ENCODE peak calls at places on chromosomes 5 and 9, in six cellular contexts. T is PC-3, V is uterus, D is cardiac muscle cell, S is AG04450, C is tibial artery. L is an unnamed sample.

GRCh38 chr5:30959238-30959637 is 234.2 kb upstream of the CDH6 start:
- DNase-seq in T (peak; percentile 37), V (no peak), D (no peak), S (no peak), C (no peak), L (no peak)

GRCh38 chr5:126449751-126450271 is 26.6 kb downstream of the GRAMD2B start:
- DNase-seq in T (peak; percentile 70), V (peak; percentile 46), D (peak; percentile 23), S (no peak), C (no peak), L (no peak)

GRCh38 chr5:1017056-1017455 is 8.5 kb downstream of the NKD2 start:
- DNase-seq in T (no peak), V (no peak), D (no peak), S (no peak), C (no peak), L (no peak)

GRCh38 chr5:154206291-154206690 is 15.8 kb downstream of the GALNT10 start:
- DNase-seq in T (no peak), V (no peak), D (no peak), S (no peak), C (no peak), L (no peak)

GRCh38 chr9:99114846-99115500 is 10.1 kb downstream of the TGFBR1 start:
- DNase-seq in T (no peak), V (no peak), D (no peak), S (no peak), C (no peak), L (no peak)

GRCh38 chr9:20481437-20481836 is 140.9 kb downstream of the MLLT3 start:
- DNase-seq in T (no peak), V (no peak), D (no peak), S (no peak), C (no peak), L (no peak)

GRCh38 chr5:83255268-83255667 is 177.9 kb downstream of the XRCC4 start:
- DNase-seq in T (peak; percentile 58), V (no peak), D (no peak), S (no peak), C (no peak), L (no peak)

GRCh38 chr5:15013654-15014463 is 142.3 kb upstream of the ANKH start:
- DNase-seq in T (peak; percentile 93), V (no peak), D (peak; percentile 81), S (peak; percentile 42), C (no peak), L (no peak)

GRCh38 chr5:133247881-133248642 is 196.2 kb downstream of the HSPA4 start:
- DNase-seq in T (no peak), V (no peak), D (peak; percentile 78), S (no peak), C (no peak), L (no peak)

GRCh38 chr5:37721447-37721871 is 118.4 kb downstream of the GDNF start:
- DNase-seq in T (no peak), V (no peak), D (no peak), S (no peak), C (no peak), L (no peak)

GRCh38 chr9:14846871-14847311 is 63.3 kb downstream of the FREM1 start:
- DNase-seq in T (peak; percentile 64), V (peak; percentile 35), D (peak; percentile 66), S (no peak), C (no peak), L (peak; percentile 37)

GRCh38 chr9:128556915-128557634 is 4.7 kb downstream of the SPTAN1 start:
- DNase-seq in T (no peak), V (no peak), D (no peak), S (no peak), C (no peak), L (no peak)

GRCh38 chr5:134149571-134150303 is 27.0 kb downstream of the SKP1 start:
- DNase-seq in T (peak; percentile 29), V (no peak), D (no peak), S (no peak), C (no peak), L (no peak)

GRCh38 chr9:114656301-114656700 is 1.3 kb downstream of the TEX53 start:
- DNase-seq in T (no peak), V (no peak), D (no peak), S (no peak), C (no peak), L (no peak)

GRCh38 chr5:142014911-142015584 is 2.2 kb upstream of the GNPDA1 start:
- DNase-seq in T (peak; percentile 92), V (peak; percentile 22), D (peak; percentile 58), S (no peak), C (no peak), L (no peak)

GRCh38 chr9:71079451-71079850 is 42.0 kb downstream of the TRPM3 start:
- DNase-seq in T (peak; percentile 4), V (no peak), D (no peak), S (no peak), C (no peak), L (no peak)

GRCh38 chr9:85377751-85378289 is 363.9 kb downstream of the AGTPBP1 start:
- DNase-seq in T (peak; percentile 69), V (no peak), D (peak; percentile 71), S (no peak), C (no peak), L (no peak)

GRCh38 chr5:33891731-33892418 is at the start of gene ADAMTS12:
- DNase-seq in T (no peak), V (peak; percentile 63), D (peak; percentile 80), S (peak; percentile 48), C (no peak), L (peak; percentile 74)

GRCh38 chr5:56320686-56321085 is 87.6 kb upstream of the ANKRD55 start:
- DNase-seq in T (no peak), V (no peak), D (no peak), S (no peak), C (no peak), L (no peak)

GRCh38 chr9:83623634-83623991 is 670 bp downstream of the IDNK start:
- DNase-seq in T (peak; percentile 7), V (no peak), D (no peak), S (no peak), C (no peak), L (no peak)

GRCh38 chr9:87581513-87581912 is 83.8 kb downstream of the DAPK1 start:
- DNase-seq in T (no peak), V (peak; percentile 34), D (no peak), S (no peak), C (no peak), L (no peak)

GRCh38 chr9:88498880-88499279 is 36.1 kb upstream of the NXNL2 start:
- DNase-seq in T (no peak), V (no peak), D (no peak), S (no peak), C (no peak), L (no peak)

GRCh38 chr9:89871871-89872331 is 267.1 kb downstream of the GADD45G start:
- DNase-seq in T (no peak), V (peak; percentile 12), D (no peak), S (no peak), C (peak; percentile 63), L (no peak)

GRCh38 chr5:172642046-172642409 is 965 bp downstream of the NEURL1B start:
- DNase-seq in T (no peak), V (no peak), D (peak; percentile 20), S (no peak), C (no peak), L (no peak)

GRCh38 chr5:149886060-149886459 is 58.5 kb downstream of the PDE6A start:
- DNase-seq in T (no peak), V (no peak), D (no peak), S (no peak), C (no peak), L (no peak)

GRCh38 chr5:58460727-58461286 is 921 bp upstream of the PLK2 start:
- DNase-seq in T (peak; percentile 88), V (peak; percentile 89), D (peak; percentile 93), S (peak; percentile 65), C (peak; percentile 93), L (peak; percentile 94)

GRCh38 chr9:91784673-91785402 is 165.2 kb downstream of the ROR2 start:
- DNase-seq in T (no peak), V (no peak), D (no peak), S (no peak), C (no peak), L (no peak)

GRCh38 chr9:87395804-87396458 is 101.7 kb upstream of the DAPK1 start:
- DNase-seq in T (no peak), V (no peak), D (no peak), S (no peak), C (no peak), L (no peak)

GRCh38 chr5:145943674-145944121 is 7.3 kb downstream of the SH3RF2 start:
- DNase-seq in T (peak; percentile 69), V (no peak), D (peak; percentile 70), S (no peak), C (no peak), L (no peak)

DNA sequence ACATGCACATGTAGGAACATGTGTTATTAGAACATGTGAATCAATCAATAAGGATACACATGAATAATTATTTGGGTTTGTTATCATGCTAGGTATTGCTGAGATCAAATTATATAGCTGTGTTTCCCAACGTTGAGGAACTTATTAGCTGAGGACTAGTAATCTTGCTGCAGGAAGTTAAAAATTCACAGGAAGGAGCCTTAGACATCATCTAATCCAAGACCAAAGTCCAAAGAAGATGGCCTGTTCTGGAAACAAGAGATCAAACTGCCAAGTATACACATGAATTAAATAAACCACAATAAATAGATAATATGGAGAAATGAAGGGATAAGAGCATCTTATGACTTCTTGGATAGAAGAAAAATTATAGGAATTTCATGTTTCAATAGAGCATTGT is 19.9 kb downstream of the POU5F2 start:
- DNase-seq in T (no peak), V (no peak), D (no peak), S (no peak), C (no peak), L (no peak)
- H3K9me3 ChIP-seq in T (no peaks in the 10 kb centered on the region), V (no peaks in the 10 kb centered on the region), D (no peaks in the 10 kb centered on the region), S (no peaks in the 10 kb centered on the region), C (no peaks in the 10 kb centered on the region), L (no peaks in the 10 kb centered on the region)

GRCh38 chr9:93132287-93132927 is 1.6 kb downstream of the NINJ1 start:
- DNase-seq in T (peak; percentile 23), V (peak; percentile 81), D (no peak), S (no peak), C (peak; percentile 92), L (peak; percentile 86)
- H3K4me3 ChIP-seq in T (peak overlapping the region; percentile 88), V (peak overlapping the region; percentile 66), D (no peak overlapping the region), S (peak overlapping the region; percentile 77), C (peak overlapping the region; percentile 82), L (peak overlapping the region; percentile 76)

DNA sequence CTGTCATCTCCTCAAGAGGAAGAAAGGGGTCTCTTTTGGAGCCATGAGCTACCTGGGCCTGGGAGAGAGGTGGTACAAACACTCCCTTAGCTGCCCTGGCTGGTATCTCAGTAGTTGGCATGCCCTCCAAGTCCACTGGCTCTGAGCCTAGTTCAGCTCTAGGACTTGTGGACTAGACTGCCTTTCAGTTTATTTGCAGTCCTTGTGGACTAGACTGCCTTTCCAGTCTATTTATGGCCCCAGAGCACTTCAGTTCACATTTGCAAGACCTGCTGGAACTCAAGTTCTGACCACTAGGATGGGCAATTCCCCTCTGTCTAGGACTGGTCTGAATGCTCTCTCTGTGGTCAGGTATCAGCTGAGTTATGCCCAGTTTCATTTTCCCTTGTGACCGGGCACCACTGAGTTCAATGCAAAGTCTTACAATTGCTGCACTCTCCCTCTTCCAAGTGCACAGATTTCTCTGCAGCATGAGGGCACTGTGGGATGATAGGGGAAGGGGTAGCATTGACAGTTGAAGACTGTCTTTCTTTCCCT is 1019.0 kb downstream of the TAF11L14 start:
- DNase-seq in T (no peak), V (no peak), D (no peak), S (no peak), C (no peak), L (no peak)
- H3K9me3 ChIP-seq in T (no peaks in the 10 kb centered on the region), V (no peaks in the 10 kb centered on the region), D (no peaks in the 10 kb centered on the region), S (peaks cover 14% of the 10 kb centered on the region), C (peaks cover 4% of the 10 kb centered on the region), L (no peaks in the 10 kb centered on the region)

GRCh38 chr9:109120204-109120789 is 550 bp upstream of the TMEM245 start:
- DNase-seq in T (no peak), V (no peak), D (no peak), S (no peak), C (no peak), L (no peak)
- H3K4me3 ChIP-seq in T (peak overlapping the region; percentile 96), V (no peak overlapping the region), D (no peak overlapping the region), S (no peak overlapping the region), C (no peak overlapping the region), L (no peak overlapping the region)